ENCODE peak calls at places on chromosome 3, in eight cellular contexts. L is NCI-H1694 treated with DMSO at 0.1 percent for 48 hours; Z is T-helper 1 cell; V is GM20000; N is stimulated activated CD4-positive, alpha-beta T cell treated with anti-CD3 and anti-CD28 coated beads, Interleukin-12 subunit alpha, Interleukin-12 subunit beta, amount 100 ng/mL, for 24 hours; H is D341Med; B is progenitor cell of endocrine pancreas; D is GM13976. E is an unnamed sample.

GRCh38 chr3:190194506-190194905 is 73.8 kb upstream of the P3H2 start:
- DNase-seq in D (no peak), Z (no peak), V (no peak), H (no peak), N (no peak), L (no peak), B (no peak), E (no peak)

GRCh38 chr3:71104090-71104489 is 479.4 kb downstream of the FOXP1 start:
- DNase-seq in H (no peak), V (no peak), D (no peak), B (no peak), N (no peak), L (no peak), Z (no peak), E (no peak)

GRCh38 chr3:106840319-106840718 is 536.9 kb upstream of the CCDC54 start:
- DNase-seq in B (no peak), H (no peak), L (no peak), V (no peak), D (no peak), N (no peak), Z (no peak), E (no peak)

GRCh38 chr3:138747229-138747628 is 87.5 kb downstream of the PIK3CB start:
- DNase-seq in H (no peak), L (peak; percentile 68), V (no peak), B (no peak), N (no peak), D (no peak), Z (no peak), E (no peak)

GRCh38 chr3:178551916-178552321 is 15.7 kb downstream of the KCNMB2 start:
- DNase-seq in D (no peak), Z (no peak), B (no peak), N (no peak), H (no peak), V (no peak), L (no peak), E (no peak)

GRCh38 chr3:197222816-197223419 is 75.5 kb downstream of the DLG1 start:
- DNase-seq in V (no peak), B (no peak), L (no peak), D (no peak), H (no peak), N (no peak), Z (no peak), E (no peak)

GRCh38 chr3:119891944-119892721 is 110.2 kb downstream of the NR1I2 start:
- DNase-seq in N (no peak), D (peak; percentile 5), V (peak; percentile 28), L (peak; percentile 77), B (peak; percentile 10), H (peak; percentile 53), Z (peak; percentile 3), E (peak; percentile 60)

GRCh38 chr3:114454592-114455251 is 160.9 kb downstream of the TIGIT start:
- DNase-seq in L (peak; percentile 37), V (no peak), B (no peak), H (peak; percentile 18), D (no peak), Z (no peak), N (no peak), E (no peak)

GRCh38 chr3:192851821-192852352 is 65.8 kb downstream of the MB21D2 start:
- DNase-seq in L (no peak), H (no peak), Z (no peak), N (no peak), D (no peak), V (no peak), B (no peak), E (no peak)

GRCh38 chr3:61233828-61234227 is 17.4 kb downstream of the FHIT start:
- DNase-seq in Z (no peak), L (no peak), H (no peak), V (no peak), D (no peak), B (no peak), N (no peak), E (no peak)

GRCh38 chr3:107846282-107846852 is 244.5 kb downstream of the CD47 start:
- DNase-seq in B (peak; percentile 62), H (peak; percentile 67), V (peak; percentile 44), D (peak; percentile 46), Z (no peak), N (no peak), L (no peak), E (peak; percentile 72)

GRCh38 chr3:27633224-27633545 is 88.9 kb downstream of the EOMES start:
- DNase-seq in H (no peak), V (no peak), L (no peak), D (no peak), Z (peak; percentile 8), N (no peak), B (no peak), E (no peak)

GRCh38 chr3:169630852-169631251 is 32.7 kb downstream of the MECOM start:
- DNase-seq in H (no peak), Z (no peak), N (no peak), L (no peak), V (no peak), D (no peak), B (no peak), E (no peak)

GRCh38 chr3:193225726-193226125 is 15.3 kb upstream of the PLAAT1 start:
- DNase-seq in Z (no peak), L (no peak), D (no peak), B (no peak), V (no peak), N (no peak), H (no peak), E (no peak)

GRCh38 chr3:32420138-32420981 is 28.7 kb downstream of the CMTM7 start:
- DNase-seq in D (peak; percentile 74), N (no peak), Z (no peak), H (no peak), B (peak; percentile 48), L (no peak), V (peak; percentile 61), E (no peak)

GRCh38 chr3:144229973-144230372 is 258.4 kb downstream of the DIPK2A start:
- DNase-seq in L (peak; percentile 96), V (no peak), H (no peak), B (no peak), Z (no peak), N (no peak), D (no peak), E (no peak)

GRCh38 chr3:184685646-184686045 is 26.2 kb downstream of the MAGEF1 start:
- DNase-seq in H (no peak), D (no peak), L (no peak), Z (no peak), N (no peak), B (no peak), V (no peak), E (no peak)

GRCh38 chr3:66386011-66386924 is 114.6 kb downstream of the LRIG1 start:
- DNase-seq in B (no peak), Z (no peak), D (peak; percentile 73), N (no peak), V (peak; percentile 71), H (no peak), L (no peak), E (no peak)

GRCh38 chr3:119257654-119258410 is 17.2 kb upstream of the B4GALT4 start:
- DNase-seq in L (no peak), D (peak; percentile 17), H (no peak), V (no peak), B (no peak), N (no peak), Z (no peak), E (no peak)

GRCh38 chr3:5312278-5312677 is 124.8 kb downstream of the EDEM1 start:
- DNase-seq in D (no peak), Z (no peak), H (no peak), L (no peak), V (no peak), B (no peak), N (no peak), E (no peak)

GRCh38 chr3:171640520-171641412 is 169.5 kb downstream of the PLD1 start:
- DNase-seq in H (no peak), L (no peak), B (no peak), N (no peak), Z (no peak), V (no peak), D (no peak), E (no peak)

GRCh38 chr3:193788189-193788946 is 195.4 kb downstream of the OPA1 start:
- DNase-seq in B (peak; percentile 43), L (peak; percentile 61), D (peak; percentile 86), Z (no peak), H (peak; percentile 69), V (peak; percentile 79), N (no peak), E (no peak)

GRCh38 chr3:89851974-89852621 is 744.7 kb downstream of the EPHA3 start:
- DNase-seq in D (no peak), B (peak; percentile 67), L (peak; percentile 5), N (no peak), Z (no peak), H (peak; percentile 83), V (no peak), E (peak; percentile 71)

GRCh38 chr3:180828723-180829408 is 83.6 kb upstream of the FXR1 start:
- DNase-seq in N (no peak), H (no peak), L (no peak), V (no peak), B (no peak), D (peak; percentile 13), Z (peak; percentile 2), E (no peak)

GRCh38 chr3:123951522-123952447 is 9.2 kb downstream of the CCDC14 start:
- DNase-seq in H (no peak), V (no peak), B (no peak), N (no peak), L (no peak), Z (no peak), D (no peak), E (no peak)

GRCh38 chr3:72950372-72950771 is 46.2 kb upstream of the PPP4R2 start:
- DNase-seq in V (no peak), L (no peak), Z (no peak), H (no peak), B (no peak), D (no peak), N (no peak), E (no peak)